ENCODE peak calls at places on chromosomes 6 and 20, in seven cellular contexts. X is K562, Z is HepG2, Q is SK-N-SH, F is GM12878, P is H1, H is GM12892. E is an unnamed sample.

GRCh38 chr6:170087946-170088348 is 202.9 kb downstream of the DLL1 start:
- DNase-seq in Z (no peak), F (peak; percentile 23), X (no peak), H (peak; percentile 68), Q (no peak), P (no peak), E (peak; percentile 81)

GRCh38 chr6:41355952-41356351 is 20.5 kb downstream of the NCR2 start:
- DNase-seq in Z (no peak), Q (no peak), F (no peak), X (no peak), P (no peak), H (no peak), E (no peak)

GRCh38 chr6:144134176-144134575 is 16.1 kb upstream of the STX11 start:
- DNase-seq in X (no peak), Q (no peak), F (no peak), Z (no peak), P (no peak), H (no peak), E (no peak)

GRCh38 chr6:92122746-92123145 is 1296.6 kb downstream of the EPHA7 start:
- DNase-seq in F (no peak), Q (peak; percentile 11), H (no peak), P (no peak), X (no peak), Z (peak; percentile 11), E (no peak)

GRCh38 chr6:107064579-107065065 is 36.6 kb downstream of the MTRES1 start:
- DNase-seq in X (no peak), H (no peak), Z (peak; percentile 13), Q (no peak), F (no peak), P (no peak), E (no peak)

GRCh38 chr6:87756858-87757257 is 54.8 kb upstream of the AKIRIN2 start:
- DNase-seq in H (peak; percentile 51), P (no peak), F (peak; percentile 97), X (peak; percentile 65), Z (no peak), Q (no peak), E (peak; percentile 46)

GRCh38 chr6:158789115-158789917 is 29.9 kb downstream of the EZR start:
- DNase-seq in P (no peak), H (no peak), Q (no peak), Z (no peak), F (no peak), X (no peak), E (no peak)

GRCh38 chr6:119142051-119142450 is 63.6 kb upstream of the FAM184A start:
- DNase-seq in Z (no peak), Q (no peak), P (no peak), F (no peak), X (no peak), H (no peak), E (no peak)

GRCh38 chr6:43129434-43130194 is 41.5 kb upstream of the SRF start:
- DNase-seq in H (no peak), F (no peak), P (no peak), X (peak; percentile 75), Z (peak; percentile 52), Q (peak; percentile 84), E (no peak)

GRCh38 chr20:62719250-62719945 is 10.8 kb downstream of the NTSR1 start:
- DNase-seq in P (no peak), F (no peak), Q (no peak), H (no peak), Z (no peak), X (no peak), E (no peak)

GRCh38 chr20:37567671-37568588 is 40.3 kb upstream of the BLCAP start:
- DNase-seq in P (no peak), X (peak; percentile 50), Q (no peak), F (no peak), H (no peak), Z (no peak), E (no peak)

GRCh38 chr6:101776919-101777350 is 383.4 kb downstream of the GRIK2 start:
- DNase-seq in P (no peak), F (no peak), Q (no peak), H (no peak), Z (no peak), X (no peak), E (no peak)

GRCh38 chr6:13259393-13259792 is 68.9 kb downstream of the TBC1D7 start:
- DNase-seq in X (no peak), P (no peak), F (peak; percentile 81), Q (no peak), Z (no peak), H (no peak), E (no peak)

GRCh38 chr6:20533746-20534294 is 437 bp upstream of the CDKAL1 start:
- DNase-seq in F (no peak), Q (no peak), X (no peak), Z (no peak), P (no peak), H (no peak), E (no peak)

GRCh38 chr6:79634491-79634890 is 3.4 kb downstream of the SH3BGRL2 start:
- DNase-seq in X (no peak), P (no peak), H (no peak), Q (peak; percentile 30), Z (no peak), F (no peak), E (no peak)

GRCh38 chr6:79635179-79635578 is 4.0 kb downstream of the SH3BGRL2 start:
- DNase-seq in F (no peak), Q (no peak), P (no peak), Z (no peak), X (no peak), H (no peak), E (no peak)

GRCh38 chr6:79636673-79637072 is 5.5 kb downstream of the SH3BGRL2 start:
- DNase-seq in X (no peak), Q (no peak), F (no peak), H (no peak), P (no peak), Z (no peak), E (no peak)

GRCh38 chr6:79646006-79646405 is 14.9 kb downstream of the SH3BGRL2 start:
- DNase-seq in X (peak; percentile 31), F (no peak), H (no peak), P (no peak), Z (no peak), Q (no peak), E (no peak)

GRCh38 chr6:79640146-79641111 is 9.3 kb downstream of the SH3BGRL2 start:
- DNase-seq in Z (no peak), P (no peak), F (no peak), H (no peak), X (no peak), Q (peak; percentile 59), E (no peak)
- TF ChIP-seq TAF1 in Z (no peak), P (no peak), F (no peak), H (no peak), X (no peak), Q (no peak), E (no peak)

GRCh38 chr6:147105786-147106185 is 98.4 kb upstream of the STXBP5 start:
- DNase-seq in P (no peak), H (no peak), Q (no peak), X (no peak), F (no peak), Z (no peak), E (no peak)

GRCh38 chr6:147103007-147103406 is 101.2 kb upstream of the STXBP5 start:
- DNase-seq in X (no peak), P (no peak), F (no peak), H (no peak), Z (no peak), Q (no peak), E (no peak)

GRCh38 chr6:147103641-147104040 is 100.6 kb upstream of the STXBP5 start:
- DNase-seq in Q (no peak), P (no peak), F (no peak), X (no peak), Z (no peak), H (no peak), E (no peak)

GRCh38 chr6:147095316-147095715 is 108.9 kb upstream of the STXBP5 start:
- DNase-seq in X (no peak), Q (no peak), F (no peak), Z (no peak), P (no peak), H (no peak), E (no peak)

GRCh38 chr6:147099974-147100373 is 104.2 kb upstream of the STXBP5 start:
- DNase-seq in X (no peak), H (no peak), Z (no peak), Q (no peak), P (no peak), F (no peak), E (no peak)
- TF ChIP-seq POLR2AphosphoS5 in X (no peak), H (no peak), Z (no peak), Q (no peak), P (no peak), F (no peak), E (no peak)

GRCh38 chr20:16498526-16499140 is 74.6 kb downstream of the KIF16B start:
- DNase-seq in Z (no peak), X (no peak), Q (no peak), F (no peak), H (no peak), P (no peak), E (no peak)

GRCh38 chr20:16500197-16500596 is 73.1 kb downstream of the KIF16B start:
- DNase-seq in P (no peak), Q (no peak), X (no peak), Z (no peak), F (no peak), H (no peak), E (no peak)

GRCh38 chr20:16505894-16506293 is 67.4 kb downstream of the KIF16B start:
- DNase-seq in F (no peak), H (no peak), X (no peak), P (no peak), Z (no peak), Q (no peak), E (no peak)

GRCh38 chr20:16501236-16501635 is 72.0 kb downstream of the KIF16B start:
- DNase-seq in F (no peak), P (no peak), Z (no peak), Q (no peak), H (no peak), X (no peak), E (no peak)
- TF ChIP-seq TAF1 in F (no peak), P (no peak), Z (no peak), Q (no peak), H (no peak), X (no peak), E (no peak)

GRCh38 chr6:39753745-39754084 is 28.5 kb upstream of the KIF6 start:
- DNase-seq in Q (no peak), Z (no peak), H (no peak), F (no peak), P (no peak), X (no peak), E (no peak)
- TF ChIP-seq POLR2AphosphoS5 in Q (no peak), Z (no peak), H (no peak), F (no peak), P (no peak), X (no peak), E (no peak)

E was measured in GM12891.